ENCODE peak calls at places on chromosomes 13 and 19, in four cellular contexts. U is cardiac fibroblast, H is lower lobe of right lung, R is endothelial cell. Y is an unnamed sample.

GRCh38 chr13:25069911-25070310 is 26.0 kb upstream of the PABPC3 start:
- DNase-seq in U (no peak), R (no peak), H (no peak), Y (no peak)

GRCh38 chr19:3771033-3771905 is 759 bp downstream of the RAX2 start:
- DNase-seq in R (no peak), U (no peak), H (no peak), Y (no peak)

GRCh38 chr13:39858794-39859193 is 203.3 kb downstream of the COG6 start:
- DNase-seq in H (no peak), R (no peak), U (no peak), Y (no peak)

GRCh38 chr13:40388617-40389016 is 277.8 kb downstream of the FOXO1 start:
- DNase-seq in H (no peak), R (no peak), U (no peak), Y (no peak)

GRCh38 chr19:2394054-2394668 is 33.2 kb downstream of the TIMM13 start:
- DNase-seq in H (no peak), R (no peak), U (no peak), Y (no peak)

GRCh38 chr19:42232435-42232834 is 10.0 kb downstream of the GSK3A start:
- DNase-seq in U (no peak), R (no peak), H (no peak), Y (no peak)

GRCh38 chr19:17380426-17381138 is 3.4 kb upstream of the PLVAP start:
- DNase-seq in R (no peak), H (no peak), U (no peak), Y (no peak)

GRCh38 chr13:21974741-21975140 is 303.9 kb downstream of the FGF9 start:
- DNase-seq in U (no peak), H (no peak), R (no peak), Y (no peak)

GRCh38 chr19:12782424-12783225 is 7.3 kb upstream of the HOOK2 start:
- DNase-seq in H (peak; percentile 94), R (peak; percentile 84), U (peak; percentile 79), Y (peak; percentile 67)

GRCh38 chr13:27968316-27969072 is 621 bp downstream of the CDX2 start:
- DNase-seq in U (no peak), H (no peak), R (no peak), Y (no peak)

DNA sequence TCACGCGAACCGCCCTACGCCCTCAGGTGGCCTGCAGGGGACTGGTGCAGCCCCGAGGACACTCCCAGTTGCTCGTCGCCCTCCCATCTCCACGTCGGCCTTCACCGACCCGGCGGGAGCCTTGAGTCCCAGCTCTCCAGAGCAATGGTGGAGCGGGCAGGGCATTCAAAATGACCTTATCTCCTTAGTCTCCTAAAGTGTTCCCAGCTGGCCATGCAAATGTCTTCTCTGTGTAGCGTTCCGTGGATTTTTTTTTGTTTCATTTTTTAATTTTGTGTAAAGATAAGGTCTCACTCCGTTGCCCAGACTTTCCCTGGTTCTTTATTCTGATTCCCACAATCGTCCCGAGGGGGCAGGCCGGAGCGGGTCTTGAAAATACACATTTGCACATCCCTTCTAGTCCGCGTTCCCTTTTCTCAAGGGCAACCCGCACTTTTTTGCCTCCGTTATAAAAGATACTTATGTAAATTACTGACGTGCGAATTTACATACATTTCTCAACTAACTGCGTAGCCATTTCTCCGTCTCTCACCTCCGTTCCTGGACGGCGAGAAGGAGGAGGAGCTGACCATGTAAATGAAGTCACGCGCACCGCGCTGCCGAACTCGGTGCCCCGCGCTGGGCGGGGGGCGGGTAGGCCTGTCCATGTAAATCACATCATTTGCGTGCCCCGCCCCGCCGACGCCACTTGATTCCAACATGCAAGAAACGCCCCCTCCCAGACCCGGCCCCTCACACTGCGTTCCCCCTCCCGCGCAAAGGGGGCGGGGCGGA is 581 bp upstream of the EGLN2 start:
- DNase-seq in H (peak; percentile 100), U (peak; percentile 100), R (peak; percentile 100), Y (peak; percentile 100)
- TF ChIP-seq CTCF in H (peak; percentile 50), U (peak; percentile 47), R (no peak), Y (peak; percentile 49)

GRCh38 chr19:49151339-49152217 is 3.6 kb downstream of the HRC start:
- DNase-seq in H (peak; percentile 88), U (peak; percentile 36), R (peak; percentile 58), Y (peak; percentile 87)
- TF ChIP-seq CTCF in H (no peak), U (no peak), R (no peak), Y (no peak)

GRCh38 chr13:49443327-49443688 is 556 bp downstream of the CAB39L start:
- DNase-seq in H (no peak), U (peak; percentile 51), R (no peak), Y (peak; percentile 1)

GRCh38 chr13:49444517-49445395 is 682 bp downstream of the SETDB2 start:
- DNase-seq in U (peak; percentile 47), R (no peak), H (no peak), Y (peak; percentile 2)

GRCh38 chr13:49446473-49446872 is 2.4 kb downstream of the SETDB2 start:
- DNase-seq in U (no peak), R (no peak), H (no peak), Y (no peak)

GRCh38 chr13:49441846-49442245 is 2.0 kb downstream of the CAB39L start:
- DNase-seq in U (peak; percentile 51), R (no peak), H (no peak), Y (no peak)

GRCh38 chr13:49443689-49444516 is at the start of the genes CAB39L and SETDB2:
- DNase-seq in R (peak; percentile 97), H (peak; percentile 100), U (peak; percentile 99), Y (peak; percentile 96)
- TF ChIP-seq CTCF in R (no peak), H (peak; percentile 57), U (peak; percentile 47), Y (no peak)

GRCh38 chr13:87259479-87260083 is 411.6 kb upstream of the SLITRK5 start:
- DNase-seq in H (no peak), R (no peak), U (no peak), Y (no peak)
- TF ChIP-seq CTCF in H (peak; percentile 7), R (peak; percentile 51), U (no peak), Y (no peak)

GRCh38 chr19:45428385-45429231 is 4.9 kb upstream of the ERCC1 start:
- DNase-seq in R (peak; percentile 62), H (peak; percentile 52), U (peak; percentile 62), Y (peak; percentile 58)
- TF ChIP-seq CTCF in R (peak; percentile 39), H (peak; percentile 44), U (no peak), Y (peak; percentile 69)